ENCODE peak calls at places on chromosomes 16 and 17, in four cellular contexts. J is ELF-1, A is dermis blood vessel endothelial cell, X is iPS-NIHi11. I is an unnamed sample.

GRCh38 chr17:63381101-63381729 is 64.9 kb downstream of the CYB561 start:
- DNase-seq in J (no peak), X (no peak), A (no peak), I (no peak)

GRCh38 chr17:11610999-11611566 is 12.8 kb downstream of the DNAH9 start:
- DNase-seq in J (no peak), X (no peak), A (no peak), I (no peak)

GRCh38 chr17:59026176-59026939 is 80.3 kb downstream of the TRIM37 start:
- DNase-seq in X (no peak), J (no peak), A (no peak), I (no peak)

GRCh38 chr17:20234266-20234665 is 225.1 kb downstream of the SPECC1 start:
- DNase-seq in J (no peak), X (no peak), A (no peak), I (no peak)

GRCh38 chr16:85651822-85652430 is 36.8 kb downstream of the GINS2 start:
- DNase-seq in X (no peak), J (no peak), A (no peak), I (peak)

GRCh38 chr17:81398170-81398854 is 3.1 kb downstream of the BAHCC1 start:
- DNase-seq in J (peak), X (no peak), A (peak), I (peak)

GRCh38 chr17:74748279-74748528 is 224 bp upstream of the NHERF1 start:
- DNase-seq in J (no peak), A (no peak), X (no peak), I (no peak)

GRCh38 chr16:58114827-58115825 is 14.1 kb downstream of the CFAP20 start:
- DNase-seq in X (no peak), A (peak), J (no peak), I (no peak)

GRCh38 chr17:45792437-45792836 is 8.3 kb downstream of the CRHR1 start:
- DNase-seq in X (no peak), J (no peak), A (no peak), I (no peak)

GRCh38 chr17:29071303-29071702 is 28.4 kb downstream of the PIPOX start:
- DNase-seq in J (no peak), X (no peak), A (no peak), I (no peak)

GRCh38 chr17:39617446-39618251 is 9.1 kb upstream of the PPP1R1B start:
- DNase-seq in X (peak), A (peak), J (no peak), I (peak)

I was measured in A673.